ENCODE peak calls at places on chromosomes 16 and 17, in seven cellular contexts. Q is NCI-H345; B is T-helper 17 cell; K is stimulated activated CD8-positive, alpha-beta memory T cell treated with anti-CD3 and anti-CD28 coated beads, Interleukin-7, amount 100 ng/mL, for 4 hours; W is ACHN; S is GM04503; I is naive thymus-derived CD8-positive, alpha-beta T cell. T is an unnamed sample.

GRCh38 chr17:58565389-58566311 is 51.2 kb upstream of the MTMR4 start:
- DNase-seq in S (no peak), K (no peak), I (no peak), W (no peak), B (no peak), Q (no peak), T (no peak)

GRCh38 chr17:77145635-77146632 is 5.2 kb downstream of the SEC14L1 start:
- DNase-seq in Q (no peak), S (peak), K (no peak), I (no peak), W (peak), B (no peak), T (no peak)

GRCh38 chr17:66115246-66115645 is 76.7 kb downstream of the CEP112 start:
- DNase-seq in S (peak), Q (no peak), W (no peak), K (no peak), B (no peak), I (no peak), T (no peak)

GRCh38 chr17:6910987-6911603 is 79.6 kb upstream of the TEKT1 start:
- DNase-seq in K (no peak), Q (peak), W (peak), S (no peak), I (peak), B (no peak), T (no peak)

GRCh38 chr16:25107466-25107792 is 4.1 kb upstream of the LCMT1 start:
- DNase-seq in Q (no peak), I (no peak), S (no peak), K (no peak), W (no peak), B (no peak), T (no peak)

GRCh38 chr16:1206786-1207185 is 18.3 kb downstream of the TPSG1 start:
- DNase-seq in I (peak), W (no peak), K (no peak), B (no peak), S (no peak), Q (no peak), T (no peak)

GRCh38 chr17:43779145-43780125 is 658 bp upstream of the DUSP3 start:
- DNase-seq in B (no peak), S (no peak), Q (peak), I (no peak), W (no peak), K (no peak), T (no peak)

GRCh38 chr17:35847633-35848373 is 20.9 kb downstream of the HEATR9 start:
- DNase-seq in S (no peak), B (no peak), I (no peak), K (no peak), Q (no peak), W (no peak), T (no peak)

GRCh38 chr17:56949595-56949994 is 11.3 kb downstream of the COIL start:
- DNase-seq in W (no peak), B (no peak), I (no peak), Q (no peak), S (no peak), K (no peak), T (no peak)

GRCh38 chr17:82860606-82861392 is 21.0 kb upstream of the ZNF750 start:
- DNase-seq in Q (no peak), I (no peak), W (no peak), K (no peak), S (no peak), B (no peak), T (no peak)

GRCh38 chr17:50676065-50676975 is 31.4 kb downstream of the ANKRD40 start:
- DNase-seq in I (no peak), K (no peak), S (no peak), Q (no peak), W (no peak), B (no peak), T (no peak)

GRCh38 chr16:80437707-80438106 is 103.1 kb upstream of the DYNLRB2 start:
- DNase-seq in W (no peak), Q (no peak), K (no peak), I (no peak), B (no peak), S (no peak), T (no peak)

GRCh38 chr17:46865100-46865499 is 13.7 kb downstream of the WNT9B start:
- DNase-seq in S (peak), I (no peak), W (no peak), Q (no peak), K (no peak), B (no peak), T (peak)

GRCh38 chr17:62968445-62968923 is 2.4 kb downstream of the TANC2 start:
- DNase-seq in I (peak), W (peak), K (peak), Q (peak), S (peak), B (no peak), T (peak)

GRCh38 chr17:50100921-50101345 is 5.8 kb downstream of the PDK2 start:
- DNase-seq in W (peak), K (no peak), I (no peak), Q (no peak), S (no peak), B (no peak), T (no peak)

GRCh38 chr17:36608794-36609497 is 7.6 kb downstream of the MRM1 start:
- DNase-seq in Q (peak), S (no peak), W (peak), B (no peak), K (no peak), I (no peak), T (no peak)

GRCh38 chr16:66289051-66289680 is 77.3 kb upstream of the CDH5 start:
- DNase-seq in B (no peak), I (no peak), Q (no peak), K (no peak), S (no peak), W (no peak), T (peak)

GRCh38 chr16:67013823-67014640 is 14.9 kb upstream of the CBFB start:
- DNase-seq in B (peak), K (peak), S (no peak), I (peak), Q (peak), W (peak), T (peak)

GRCh38 chr16:75919664-75920063 is 193.4 kb upstream of the CPHXL start:
- DNase-seq in K (no peak), W (no peak), I (no peak), B (no peak), S (no peak), Q (no peak), T (no peak)

T was measured in 8988T.